ENCODE peak calls at places on chromosomes 1 and 21, in seven cellular contexts. W is fibroblast of lung, O is colonic mucosa, M is GM23338, Z is mesothelial cell of epicardium, G is HFFc6, U is IMR-90. Q is an unnamed sample.

GRCh38 chr1:12275370-12275769 is 45.5 kb downstream of the VPS13D start:
- DNase-seq in W (no peak), Z (no peak), O (peak), M (peak), G (no peak), U (no peak), Q (peak)

GRCh38 chr1:150106331-150106730 is 38.8 kb downstream of the VPS45 start:
- DNase-seq in G (no peak), W (peak), U (peak), Z (no peak), M (peak), O (no peak), Q (no peak)

GRCh38 chr1:68429233-68429804 is 20.4 kb downstream of the RPE65 start:
- DNase-seq in W (no peak), G (no peak), O (no peak), Z (no peak), M (no peak), U (peak), Q (no peak)

GRCh38 chr1:1342061-1342562 is 7.1 kb downstream of the DVL1 start:
- DNase-seq in W (no peak), Z (no peak), M (no peak), U (no peak), G (no peak), O (no peak), Q (no peak)

GRCh38 chr1:21268281-21269239 is 21.7 kb downstream of the ECE1 start:
- DNase-seq in Z (no peak), W (no peak), O (no peak), U (no peak), M (no peak), G (no peak), Q (peak)

GRCh38 chr1:224188286-224188685 is 5.2 kb downstream of the DEGS1 start:
- DNase-seq in Z (no peak), M (no peak), U (no peak), G (no peak), O (no peak), W (no peak), Q (no peak)

GRCh38 chr1:39842726-39843305 is 40.5 kb downstream of the TRIT1 start:
- DNase-seq in O (no peak), M (no peak), G (no peak), U (no peak), W (no peak), Z (no peak), Q (no peak)

GRCh38 chr1:78490861-78491310 is at the start of gene PTGFR:
- DNase-seq in W (peak), G (peak), M (peak), O (peak), Z (no peak), U (peak), Q (peak)

GRCh38 chr1:14263207-14263606 is 335.3 kb upstream of the KAZN start:
- DNase-seq in G (no peak), Z (no peak), O (no peak), M (no peak), U (no peak), W (no peak), Q (no peak)

GRCh38 chr1:15959424-15959823 is 16.5 kb downstream of the ZBTB17 start:
- DNase-seq in M (no peak), O (no peak), Z (no peak), G (no peak), U (no peak), W (no peak), Q (no peak)

GRCh38 chr1:151710187-151710586 is 6.4 kb downstream of the CELF3 start:
- DNase-seq in W (peak), G (peak), U (peak), O (no peak), M (peak), Z (no peak), Q (peak)

GRCh38 chr1:163036661-163037060 is 32.5 kb upstream of the RGS4 start:
- DNase-seq in W (peak), G (no peak), O (no peak), M (no peak), Z (no peak), U (peak), Q (no peak)

GRCh38 chr1:210294991-210295773 is 33.5 kb upstream of the HHAT start:
- DNase-seq in O (no peak), U (no peak), G (peak), W (peak), Z (peak), M (peak), Q (no peak)

GRCh38 chr21:44962481-44962966 is 22.7 kb downstream of the SLX9 start:
- DNase-seq in G (peak), Z (no peak), O (no peak), M (no peak), W (peak), U (peak), Q (no peak)

GRCh38 chr21:32514275-32515055 is 70.9 kb downstream of the TCP10L start:
- DNase-seq in O (no peak), M (no peak), U (no peak), W (no peak), Z (no peak), G (no peak), Q (no peak)

GRCh38 chr21:45740491-45741357 is 97.2 kb downstream of the PCBP3 start:
- DNase-seq in W (no peak), Z (no peak), U (no peak), G (no peak), M (no peak), O (no peak), Q (no peak)

GRCh38 chr1:236009857-236010256 is 55.0 kb downstream of the NID1 start:
- DNase-seq in G (peak), O (no peak), Z (no peak), U (peak), M (no peak), W (peak), Q (no peak)

GRCh38 chr21:43287111-43287973 is 118.5 kb downstream of the CRYAA start:
- DNase-seq in O (no peak), U (no peak), G (no peak), Z (no peak), M (no peak), W (no peak), Q (peak)

GRCh38 chr21:38849776-38850175 is 44.0 kb downstream of the ETS2 start:
- DNase-seq in M (no peak), G (no peak), O (peak), U (no peak), Z (no peak), W (no peak), Q (no peak)

GRCh38 chr1:66399888-66400529 is 133.9 kb upstream of the SGIP1 start:
- DNase-seq in U (peak), O (no peak), Z (no peak), G (no peak), W (no peak), M (no peak), Q (no peak)

GRCh38 chr1:212967767-212968166 is 17.4 kb downstream of the VASH2 start:
- DNase-seq in Z (no peak), W (peak), G (peak), M (peak), U (peak), O (no peak), Q (peak)

GRCh38 chr1:14733053-14733778 is 134.7 kb downstream of the KAZN start:
- DNase-seq in U (no peak), W (peak), G (no peak), O (no peak), M (peak), Z (peak), Q (no peak)

GRCh38 chr1:107365874-107366273 is 225.0 kb downstream of the NTNG1 start:
- DNase-seq in M (no peak), O (no peak), W (no peak), Z (no peak), G (no peak), U (no peak), Q (no peak)

GRCh38 chr1:116472431-116472961 is 98.3 kb downstream of the CD58 start:
- DNase-seq in O (peak), Z (no peak), W (peak), M (no peak), G (no peak), U (peak), Q (no peak)

GRCh38 chr1:197062692-197063091 is 4.4 kb downstream of the F13B start:
- DNase-seq in O (no peak), Z (no peak), U (no peak), W (no peak), M (no peak), G (no peak), Q (no peak)

GRCh38 chr1:157135070-157135469 is 3.1 kb downstream of the ETV3 start:
- DNase-seq in W (no peak), G (no peak), M (no peak), O (no peak), Z (no peak), U (no peak), Q (no peak)

GRCh38 chr1:157137773-157138219 is 399 bp downstream of the ETV3 start:
- DNase-seq in O (no peak), W (no peak), M (no peak), G (no peak), U (no peak), Z (no peak), Q (no peak)

GRCh38 chr1:157137051-157137772 is 983 bp downstream of the ETV3 start:
- DNase-seq in G (peak), U (peak), W (peak), M (no peak), O (peak), Z (no peak), Q (peak)

GRCh38 chr1:157135646-157136045 is 2.5 kb downstream of the ETV3 start:
- DNase-seq in Z (no peak), G (no peak), M (no peak), O (no peak), U (no peak), W (peak), Q (no peak)

DNA sequence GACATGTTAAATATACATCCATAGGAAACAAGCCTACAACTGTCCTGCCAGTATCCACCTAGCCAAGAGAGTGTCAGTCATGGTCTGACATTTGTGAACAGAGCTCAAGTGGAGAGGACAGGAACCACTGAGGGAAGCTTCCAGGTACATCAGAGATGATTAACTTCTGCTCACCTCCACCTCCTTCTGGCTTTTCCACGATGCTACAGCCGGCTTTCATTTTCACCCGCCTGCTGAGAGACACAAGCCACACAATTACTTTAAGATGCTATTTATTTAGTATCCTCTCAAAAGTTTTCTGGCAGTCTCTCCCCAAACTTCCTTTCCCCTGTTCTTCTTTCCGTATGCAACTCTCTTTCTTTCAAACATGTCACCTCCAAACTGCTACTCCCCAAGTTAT is 2.1 kb downstream of the ETV3 start:
- DNase-seq in M (no peak), W (no peak), Z (no peak), G (no peak), O (no peak), U (no peak), Q (peak)
- TF ChIP-seq CTCF in M (peak), W (no peak), Z (no peak), G (peak), O (no peak), U (peak), Q (no peak)

GRCh38 chr1:91026320-91026719 is 4.5 kb upstream of the ZNF644 start:
- DNase-seq in W (no peak), M (no peak), Z (no peak), O (no peak), G (no peak), U (no peak), Q (no peak)

GRCh38 chr1:91021686-91022517 is at the start of gene ZNF644:
- DNase-seq in O (peak), U (peak), Z (peak), M (peak), G (peak), W (peak), Q (peak)

GRCh38 chr1:91024501-91025119 is 2.8 kb upstream of the ZNF644 start:
- DNase-seq in O (no peak), W (no peak), U (no peak), Z (no peak), G (no peak), M (no peak), Q (no peak)

GRCh38 chr1:91022518-91022929 is 689 bp upstream of the ZNF644 start:
- DNase-seq in Z (no peak), M (no peak), U (no peak), W (no peak), G (no peak), O (no peak), Q (no peak)

DNA sequence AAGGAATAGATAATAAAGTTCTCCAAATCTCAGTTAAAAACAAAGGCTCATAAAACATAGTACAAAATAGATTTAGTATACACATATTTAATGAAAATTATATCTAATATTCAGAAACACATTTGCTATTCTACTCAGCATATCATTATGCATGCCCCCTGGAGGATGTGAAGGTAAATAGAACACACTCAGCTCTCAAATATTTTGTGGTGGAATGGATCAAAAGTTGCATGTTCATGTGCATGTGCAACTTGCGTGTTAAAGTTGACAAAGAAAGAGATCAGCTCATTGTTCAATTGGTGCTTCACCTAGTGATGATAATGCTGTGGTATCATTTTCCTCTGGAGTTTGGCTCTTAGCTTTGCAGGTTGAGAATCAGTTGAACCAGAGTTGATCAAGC is 4.9 kb upstream of the ZNF644 start:
- DNase-seq in U (peak), G (no peak), W (peak), M (no peak), Z (no peak), O (no peak), Q (no peak)
- TF ChIP-seq CTCF in U (peak), G (peak), W (peak), M (no peak), Z (no peak), O (peak), Q (peak)

GRCh38 chr1:154145986-154146385 is 8.9 kb downstream of the NUP210L start:
- DNase-seq in O (no peak), W (no peak), U (no peak), M (peak), Z (no peak), G (no peak), Q (peak)
- TF ChIP-seq CTCF in O (peak), W (peak), U (peak), M (peak), Z (peak), G (peak), Q (peak)

GRCh38 chr1:8641317-8641997 is 176.0 kb downstream of the RERE start:
- DNase-seq in W (no peak), Z (no peak), G (no peak), O (no peak), M (no peak), U (no peak), Q (no peak)

GRCh38 chr1:8646996-8647395 is 170.4 kb downstream of the RERE start:
- DNase-seq in O (no peak), Z (no peak), W (no peak), U (no peak), M (no peak), G (no peak), Q (no peak)

GRCh38 chr1:8642114-8642513 is 175.3 kb downstream of the RERE start:
- DNase-seq in W (no peak), Z (no peak), G (no peak), O (no peak), M (no peak), U (no peak), Q (no peak)

GRCh38 chr1:8646189-8646588 is 171.3 kb downstream of the RERE start:
- DNase-seq in O (no peak), G (no peak), M (no peak), U (no peak), W (no peak), Z (no peak), Q (no peak)

DNA sequence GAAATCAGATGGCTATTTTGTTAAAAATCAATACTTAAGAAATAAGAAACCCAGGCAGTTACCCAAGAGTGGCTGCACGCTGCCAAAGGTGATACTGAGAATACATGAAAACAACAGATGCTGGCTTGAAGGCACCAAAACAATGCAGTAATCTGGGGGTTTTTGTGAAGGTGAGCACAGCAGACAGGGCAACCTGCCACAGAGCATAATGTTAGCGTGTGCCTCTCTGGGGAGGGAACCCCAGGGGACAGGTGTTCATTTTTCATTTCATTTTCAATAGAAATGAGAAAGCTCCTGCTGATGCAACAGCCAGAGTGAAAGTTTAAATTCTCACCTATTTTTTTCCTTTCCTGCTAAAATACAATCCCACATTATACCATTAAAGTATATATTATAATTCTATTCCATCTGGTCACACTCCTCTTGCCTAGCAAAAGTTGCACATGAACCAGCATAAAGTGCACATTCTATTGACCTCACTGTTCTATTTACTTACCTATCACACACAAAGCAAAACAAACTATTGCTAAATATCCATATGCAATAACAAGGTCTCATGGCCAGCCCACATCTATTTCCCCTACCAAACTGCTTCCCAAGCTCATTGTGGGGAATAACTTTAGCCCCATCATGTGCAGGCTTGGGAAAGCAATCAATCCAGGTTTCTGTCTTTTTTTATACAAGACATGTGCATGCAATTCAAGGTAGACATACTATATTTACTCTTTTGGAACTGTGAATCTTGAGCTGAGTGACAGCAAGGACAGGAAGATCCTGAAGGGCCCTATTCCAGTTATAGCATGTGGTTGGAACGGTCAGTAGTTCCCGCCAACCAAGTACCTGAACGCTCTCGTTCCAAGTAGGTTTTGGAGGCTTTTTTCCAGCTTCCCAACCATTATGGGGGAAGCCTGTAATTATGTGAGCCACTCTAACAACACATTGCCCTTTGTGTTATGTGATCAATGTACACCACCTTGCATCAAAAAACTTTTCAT is 173.6 kb downstream of the RERE start:
- DNase-seq in Z (no peak), U (no peak), G (no peak), O (no peak), M (no peak), W (no peak), Q (no peak)
- TF ChIP-seq CTCF in Z (no peak), U (no peak), G (no peak), O (no peak), M (no peak), W (no peak), Q (no peak)

DNA sequence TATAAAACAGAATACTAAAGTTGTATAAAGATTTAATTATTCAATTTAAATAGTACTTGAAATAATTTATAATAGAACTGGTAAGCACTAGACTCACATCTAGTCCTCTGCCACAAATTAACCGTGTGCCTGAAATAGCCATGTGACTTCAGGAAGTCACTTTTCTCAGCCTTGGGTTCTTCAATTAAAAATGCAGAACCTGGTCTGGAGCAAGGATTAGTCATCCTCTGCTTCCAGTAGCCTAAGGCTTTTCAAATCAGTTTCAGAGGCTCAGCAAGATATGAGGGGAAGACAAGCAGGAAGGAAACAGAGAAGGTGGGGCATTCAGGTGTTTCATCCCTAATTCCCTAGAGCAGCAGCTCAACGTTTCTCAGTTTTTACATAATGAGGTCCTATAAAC is 23.0 kb downstream of the DPH5 start:
- DNase-seq in W (peak), G (peak), U (peak), Z (no peak), M (peak), O (no peak), Q (peak)
- TF ChIP-seq CTCF in W (no peak), G (no peak), U (no peak), Z (no peak), M (no peak), O (no peak), Q (no peak)

Q was measured in Calu3.